ENCODE peak calls at places on chromosomes 12 and 14, in five cellular contexts. E is activated CD4-positive, alpha-beta T cell treated with anti-CD3 and anti-CD28 coated beads for 48 hours; T is psoas muscle; F is stromal cell of bone marrow; N is activated naive CD8-positive, alpha-beta T cell treated with anti-CD3 and anti-CD28 coated beads, Interleukin-2, amount 50 U/mL, for 24 hours. K is an unnamed sample.

GRCh38 chr14:77989441-77989891 is 180.7 kb upstream of the NRXN3 start:
- DNase-seq in E (no peak), T (no peak), F (no peak), N (no peak), K (no peak)

GRCh38 chr14:99119554-99119953 is 152.4 kb downstream of the BCL11B start:
- DNase-seq in E (no peak), T (no peak), F (no peak), N (no peak), K (no peak)

GRCh38 chr12:91381309-91381804 is 198.7 kb upstream of the DCN start:
- DNase-seq in E (peak), T (no peak), F (peak), N (peak), K (no peak)

GRCh38 chr12:95077341-95077740 is 3.9 kb upstream of the NR2C1 start:
- DNase-seq in E (no peak), T (no peak), F (no peak), N (no peak), K (no peak)

GRCh38 chr14:51677276-51677675 is 25.6 kb downstream of the FRMD6 start:
- DNase-seq in E (no peak), T (no peak), F (peak), N (no peak), K (no peak)

GRCh38 chr12:122732170-122732569 is 1.5 kb upstream of the HCAR1 start:
- DNase-seq in E (peak), T (no peak), F (no peak), N (no peak), K (no peak)

GRCh38 chr14:88507208-88507607 is 47.6 kb downstream of the PTPN21 start:
- DNase-seq in E (no peak), T (no peak), F (no peak), N (no peak), K (no peak)

GRCh38 chr14:52458721-52459085 is 93.6 kb downstream of the TXNDC16 start:
- DNase-seq in E (no peak), T (no peak), F (no peak), N (no peak), K (no peak)

GRCh38 chr12:48973084-48973483 is 1.5 kb upstream of the WNT10B start:
- DNase-seq in E (no peak), T (no peak), F (no peak), N (no peak), K (no peak)

GRCh38 chr12:50676761-50677160 is 87.1 kb upstream of the ATF1 start:
- DNase-seq in E (no peak), T (no peak), F (no peak), N (no peak), K (no peak)